ENCODE peak calls at places on chromosomes 7 and 10, in four cellular contexts. One of them, this sample, is unnamed.

GRCh38 chr10:84256510-84257342 is 11.9 kb downstream of the RGR start:
- DNase-seq in A549: peak
- DNase-seq in K562: peak
- DNase-seq in GM12878: no peak
- DNase-seq in this sample: peak

GRCh38 chr7:123727071-123727837 is 21.5 kb downstream of the WASL start:
- DNase-seq in GM12878: no peak
- DNase-seq in K562: no peak
- DNase-seq in A549: peak
- DNase-seq in this sample: peak

GRCh38 chr10:77909021-77909754 is 17.4 kb downstream of the DLG5 start:
- DNase-seq in A549: no peak
- DNase-seq in K562: peak
- DNase-seq in GM12878: no peak
- DNase-seq in this sample: no peak

GRCh38 chr7:476736-477360 is 42.8 kb downstream of the PDGFA start:
- DNase-seq in A549: no peak
- DNase-seq in K562: no peak
- DNase-seq in GM12878: no peak
- DNase-seq in this sample: no peak

GRCh38 chr10:11602357-11602756 is 9.1 kb downstream of the USP6NL start:
- DNase-seq in GM12878: peak
- DNase-seq in K562: no peak
- DNase-seq in A549: no peak
- DNase-seq in this sample: no peak

GRCh38 chr7:2241580-2242540 is at the start of the genes MRM2 and NUDT1:
- DNase-seq in GM12878: no peak
- DNase-seq in A549: peak
- DNase-seq in K562: peak
- DNase-seq in this sample: peak

GRCh38 chr7:129188372-129188891 is at the start of gene SMO:
- DNase-seq in GM12878: no peak
- DNase-seq in A549: peak
- DNase-seq in K562: no peak
- DNase-seq in this sample: peak

GRCh38 chr7:85130702-85131101 is 56.2 kb downstream of the SEMA3D start:
- DNase-seq in GM12878: no peak
- DNase-seq in A549: no peak
- DNase-seq in K562: no peak
- DNase-seq in this sample: no peak

GRCh38 chr7:102140952-102141370 is 145.7 kb upstream of the SH2B2 start:
- DNase-seq in K562: no peak
- DNase-seq in GM12878: peak
- DNase-seq in A549: no peak
- DNase-seq in this sample: no peak

GRCh38 chr10:117980216-117980615 is 66.5 kb downstream of the RAB11FIP2 start:
- DNase-seq in GM12878: no peak
- DNase-seq in K562: no peak
- DNase-seq in A549: peak
- DNase-seq in this sample: peak

GRCh38 chr7:75689246-75690099 is 49.3 kb downstream of the HIP1 start:
- DNase-seq in A549: no peak
- DNase-seq in K562: no peak
- DNase-seq in GM12878: no peak
- DNase-seq in this sample: no peak

GRCh38 chr10:64555609-64556008 is 1034.4 kb downstream of the REEP3 start:
- DNase-seq in A549: no peak
- DNase-seq in GM12878: no peak
- DNase-seq in K562: no peak
- DNase-seq in this sample: no peak

GRCh38 chr7:32218741-32219283 is 148.6 kb upstream of the PDE1C start:
- DNase-seq in GM12878: no peak
- DNase-seq in A549: no peak
- DNase-seq in K562: no peak
- DNase-seq in this sample: no peak

GRCh38 chr10:14617125-14617524 is 157.6 kb downstream of the FAM107B start:
- DNase-seq in K562: no peak
- DNase-seq in GM12878: no peak
- DNase-seq in A549: no peak
- DNase-seq in this sample: no peak

GRCh38 chr10:13741438-13741837 is 154.7 kb downstream of the PRPF18 start:
- DNase-seq in GM12878: no peak
- DNase-seq in K562: no peak
- DNase-seq in A549: no peak
- DNase-seq in this sample: no peak

GRCh38 chr7:36283171-36283570 is 106.5 kb upstream of the ANLN start:
- DNase-seq in GM12878: no peak
- DNase-seq in A549: no peak
- DNase-seq in K562: no peak
- DNase-seq in this sample: no peak

GRCh38 chr10:82394122-82394521 is 519.1 kb downstream of the NRG3 start:
- DNase-seq in A549: no peak
- DNase-seq in GM12878: no peak
- DNase-seq in K562: no peak
- DNase-seq in this sample: no peak

GRCh38 chr7:91876391-91877133 is 3.9 kb downstream of the MTERF1 start:
- DNase-seq in K562: peak
- DNase-seq in A549: peak
- DNase-seq in GM12878: no peak
- DNase-seq in this sample: peak

GRCh38 chr10:3516626-3517255 is 268.3 kb downstream of the KLF6 start:
- DNase-seq in A549: no peak
- DNase-seq in K562: no peak
- DNase-seq in GM12878: no peak
- DNase-seq in this sample: no peak

GRCh38 chr10:19168584-19168983 is 120.0 kb downstream of the MALRD1 start:
- DNase-seq in K562: no peak
- DNase-seq in A549: peak
- DNase-seq in GM12878: no peak
- DNase-seq in this sample: no peak

GRCh38 chr10:34808336-34808735 is 6.8 kb downstream of the PARD3 start:
- DNase-seq in A549: no peak
- DNase-seq in GM12878: no peak
- DNase-seq in K562: no peak
- DNase-seq in this sample: no peak

GRCh38 chr10:99329238-99329890 is at the start of gene CNNM1:
- DNase-seq in GM12878: no peak
- DNase-seq in K562: no peak
- DNase-seq in A549: peak
- DNase-seq in this sample: no peak

GRCh38 chr7:21064698-21065648 is 278.3 kb upstream of the SP8 start:
- DNase-seq in A549: peak
- DNase-seq in K562: no peak
- DNase-seq in GM12878: no peak
- DNase-seq in this sample: no peak

GRCh38 chr7:129862672-129863071 is 90.1 kb downstream of the UBE2H start:
- DNase-seq in GM12878: no peak
- DNase-seq in A549: no peak
- DNase-seq in K562: no peak
- DNase-seq in this sample: no peak

GRCh38 chr10:63456437-63457210 is 9.2 kb downstream of the JMJD1C start:
- DNase-seq in GM12878: no peak
- DNase-seq in A549: no peak
- DNase-seq in K562: no peak
- DNase-seq in this sample: peak

GRCh38 chr10:72846225-72846624 is 47.3 kb upstream of the OIT3 start:
- DNase-seq in K562: no peak
- DNase-seq in A549: peak
- DNase-seq in GM12878: no peak
- DNase-seq in this sample: peak

GRCh38 chr7:83321011-83321410 is 158.3 kb upstream of the PCLO start:
- DNase-seq in K562: no peak
- DNase-seq in A549: no peak
- DNase-seq in GM12878: no peak
- DNase-seq in this sample: no peak

GRCh38 chr10:132337019-132337418 is 5.0 kb downstream of the LRRC27 start:
- DNase-seq in GM12878: no peak
- DNase-seq in A549: no peak
- DNase-seq in K562: no peak
- DNase-seq in this sample: no peak

GRCh38 chr10:58755688-58756087 is 243.0 kb downstream of the BICC1 start:
- DNase-seq in A549: peak
- DNase-seq in GM12878: no peak
- DNase-seq in K562: no peak
- DNase-seq in this sample: peak

GRCh38 chr10:58754419-58755180 is 241.9 kb downstream of the BICC1 start:
- DNase-seq in K562: no peak
- DNase-seq in GM12878: no peak
- DNase-seq in A549: no peak
- DNase-seq in this sample: no peak

GRCh38 chr10:58757352-58758071 is 244.8 kb downstream of the BICC1 start:
- DNase-seq in GM12878: no peak
- DNase-seq in A549: no peak
- DNase-seq in K562: no peak
- DNase-seq in this sample: no peak

GRCh38 chr10:58758311-58758710 is 245.6 kb downstream of the BICC1 start:
- DNase-seq in GM12878: no peak
- DNase-seq in K562: no peak
- DNase-seq in A549: no peak
- DNase-seq in this sample: no peak

GRCh38 chr10:58756126-58756525 is 243.5 kb downstream of the BICC1 start:
- DNase-seq in A549: no peak
- DNase-seq in K562: no peak
- DNase-seq in GM12878: no peak
- DNase-seq in this sample: peak
- H3K4me3 ChIP-seq in A549: peak
- H3K4me3 ChIP-seq in K562: no peak
- H3K4me3 ChIP-seq in GM12878: no peak
- H3K4me3 ChIP-seq in this sample: peak

GRCh38 chr7:157044151-157044687 is 33.8 kb upstream of the MNX1 start:
- DNase-seq in GM12878: no peak
- DNase-seq in K562: no peak
- DNase-seq in A549: no peak
- DNase-seq in this sample: peak

GRCh38 chr7:157044943-157045660 is 34.6 kb upstream of the MNX1 start:
- DNase-seq in A549: no peak
- DNase-seq in GM12878: no peak
- DNase-seq in K562: no peak
- DNase-seq in this sample: no peak

GRCh38 chr7:157041004-157041403 is 30.5 kb upstream of the MNX1 start:
- DNase-seq in A549: no peak
- DNase-seq in GM12878: no peak
- DNase-seq in K562: peak
- DNase-seq in this sample: peak

GRCh38 chr7:157043745-157044144 is 33.3 kb upstream of the MNX1 start:
- DNase-seq in A549: no peak
- DNase-seq in K562: no peak
- DNase-seq in GM12878: no peak
- DNase-seq in this sample: peak

DNA sequence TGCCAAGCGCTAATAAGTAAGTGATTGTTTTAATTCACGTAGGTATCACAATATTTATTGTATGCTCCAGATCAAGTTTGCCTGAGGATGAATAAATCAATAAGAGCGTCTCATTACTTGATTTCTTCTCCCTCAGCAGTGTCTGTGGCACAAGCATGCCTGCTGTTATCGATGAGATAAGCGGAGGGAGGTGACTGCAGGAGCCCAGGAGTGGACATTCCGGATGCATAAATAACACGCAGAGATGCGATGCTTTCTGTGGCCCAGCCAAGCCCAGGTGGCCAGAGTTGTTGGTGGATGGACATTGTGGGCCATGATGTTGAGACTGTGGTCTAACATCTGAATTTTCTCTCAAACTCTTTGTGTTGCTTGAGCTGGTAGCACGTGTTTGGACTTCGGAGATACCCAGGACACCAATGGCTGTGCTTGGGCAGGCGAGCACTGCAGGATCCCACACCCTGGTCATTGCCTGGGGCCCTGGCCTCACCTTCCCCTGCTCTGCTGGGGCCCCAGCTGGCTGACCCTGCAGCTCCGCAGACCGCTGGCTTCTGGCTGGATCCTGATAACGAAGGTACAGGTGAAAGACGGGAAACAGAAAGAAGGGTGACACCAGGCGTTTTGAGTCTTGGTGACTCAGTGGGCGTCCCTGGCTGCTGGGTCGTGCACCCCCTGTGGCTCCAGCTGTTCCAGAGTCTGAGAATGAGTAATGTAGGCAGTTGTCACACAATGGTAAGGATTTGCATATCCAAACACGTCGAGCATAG is 31.2 kb upstream of the MNX1 start:
- DNase-seq in GM12878: no peak
- DNase-seq in K562: peak
- DNase-seq in A549: no peak
- DNase-seq in this sample: no peak
- TF ChIP-seq ELK1 in GM12878: no peak
- TF ChIP-seq ELK1 in K562: no peak
- TF ChIP-seq ELK1 in A549: no peak
- TF ChIP-seq ELK1 in this sample: no peak

GRCh38 chr10:86958109-86958830 is at the start of gene SNCG:
- DNase-seq in A549: no peak
- DNase-seq in K562: peak
- DNase-seq in GM12878: no peak
- DNase-seq in this sample: no peak
- H3K4me3 ChIP-seq in A549: peak
- H3K4me3 ChIP-seq in K562: peak
- H3K4me3 ChIP-seq in GM12878: no peak
- H3K4me3 ChIP-seq in this sample: no peak

GRCh38 chr10:102675887-102676616 is 31.8 kb downstream of the TRIM8 start:
- DNase-seq in GM12878: no peak
- DNase-seq in A549: no peak
- DNase-seq in K562: peak
- DNase-seq in this sample: peak
- TF ChIP-seq ELK1 in GM12878: no peak
- TF ChIP-seq ELK1 in A549: no peak
- TF ChIP-seq ELK1 in K562: no peak
- TF ChIP-seq ELK1 in this sample: no peak

This sample was measured in IMR-90.